ENCODE peak calls at places on chromosomes 5 and 9, in nine cellular contexts. M is AG04450, C is lower leg skin, X is BJ, O is heart left ventricle, D is sigmoid colon, L is brain microvascular endothelial cell, N is fibroblast of pulmonary artery, W is upper lobe of left lung. I is an unnamed sample.

GRCh38 chr5:59450245-59450644 is 443.3 kb downstream of the PDE4D start:
- DNase-seq in M (no peak), C (no peak), X (no peak), O (no peak), D (no peak), L (no peak), N (no peak), W (no peak), I (no peak)

GRCh38 chr5:126883801-126884200 is 106.9 kb downstream of the LMNB1 start:
- DNase-seq in M (no peak), C (no peak), X (no peak), O (no peak), D (no peak), L (peak), N (peak), W (no peak), I (no peak)

GRCh38 chr5:71699751-71700150 is 19.3 kb upstream of the CARTPT start:
- DNase-seq in M (no peak), C (no peak), X (no peak), O (no peak), D (no peak), L (no peak), N (no peak), W (no peak), I (no peak)

GRCh38 chr5:87002485-87002884 is 265.2 kb upstream of the RASA1 start:
- DNase-seq in M (no peak), C (no peak), X (no peak), O (no peak), D (no peak), L (peak), N (no peak), W (no peak), I (peak)

GRCh38 chr5:151870820-151871219 is 53.8 kb downstream of the GLRA1 start:
- DNase-seq in M (no peak), C (no peak), X (peak), O (no peak), D (no peak), L (peak), N (peak), W (no peak), I (peak)

GRCh38 chr9:120935383-120935857 is 8.8 kb upstream of the TRAF1 start:
- DNase-seq in M (peak), C (peak), X (peak), O (peak), D (peak), L (peak), N (peak), W (peak), I (peak)

GRCh38 chr9:85960688-85961093 is 19.7 kb downstream of the NAA35 start:
- DNase-seq in M (no peak), C (no peak), X (no peak), O (no peak), D (no peak), L (no peak), N (peak), W (no peak), I (no peak)

GRCh38 chr9:12538842-12539584 is 154.2 kb upstream of the TYRP1 start:
- DNase-seq in M (no peak), C (no peak), X (no peak), O (no peak), D (no peak), L (no peak), N (no peak), W (no peak), I (no peak)

GRCh38 chr9:107144475-107144874 is 138.6 kb upstream of the RAD23B start:
- DNase-seq in M (no peak), C (no peak), X (no peak), O (no peak), D (no peak), L (no peak), N (no peak), W (peak), I (no peak)

GRCh38 chr9:99980578-99980977 is 74.1 kb downstream of the STX17 start:
- DNase-seq in M (no peak), C (no peak), X (no peak), O (no peak), D (no peak), L (no peak), N (no peak), W (no peak), I (no peak)

GRCh38 chr5:16066810-16067209 is 112.8 kb downstream of the MARCHF11 start:
- DNase-seq in M (no peak), C (no peak), X (no peak), O (no peak), D (no peak), L (no peak), N (no peak), W (no peak), I (no peak)

GRCh38 chr9:87494970-87495471 is 2.6 kb upstream of the DAPK1 start:
- DNase-seq in M (no peak), C (no peak), X (no peak), O (no peak), D (no peak), L (no peak), N (no peak), W (no peak), I (no peak)
- H3K4me3 ChIP-seq in M (no peak), C (no peak), X (no peak), O (no peak), D (no peak), L (no peak), N (no peak), W (no peak), I (no peak)

DNA sequence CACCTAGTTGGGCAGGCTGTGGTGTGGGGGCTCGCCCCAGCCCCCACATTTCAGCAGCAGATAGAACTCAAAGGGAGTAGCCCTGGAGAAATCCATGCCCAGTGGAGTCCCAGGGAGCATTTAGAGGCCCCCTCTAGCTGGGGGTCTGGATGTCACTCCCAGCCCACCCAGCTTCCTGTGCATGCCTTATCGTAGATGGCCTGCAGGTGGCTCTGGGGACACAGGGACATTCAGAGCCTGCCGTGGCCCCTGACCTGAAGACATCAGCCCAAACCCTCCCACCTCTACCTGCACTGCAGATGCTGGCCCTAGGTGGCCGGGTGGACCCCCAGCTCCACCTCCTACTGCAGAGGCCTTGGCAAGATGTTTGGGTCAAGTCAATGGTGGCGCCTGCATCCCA is 49.0 kb upstream of the LMX1B start:
- DNase-seq in M (no peak), C (no peak), X (no peak), O (peak), D (no peak), L (no peak), N (no peak), W (no peak), I (no peak)
- TF ChIP-seq CTCF in M (no peak), C (no peak), X (peak), O (no peak), D (no peak), L (peak), N (no peak), W (no peak), I (peak)

DNA sequence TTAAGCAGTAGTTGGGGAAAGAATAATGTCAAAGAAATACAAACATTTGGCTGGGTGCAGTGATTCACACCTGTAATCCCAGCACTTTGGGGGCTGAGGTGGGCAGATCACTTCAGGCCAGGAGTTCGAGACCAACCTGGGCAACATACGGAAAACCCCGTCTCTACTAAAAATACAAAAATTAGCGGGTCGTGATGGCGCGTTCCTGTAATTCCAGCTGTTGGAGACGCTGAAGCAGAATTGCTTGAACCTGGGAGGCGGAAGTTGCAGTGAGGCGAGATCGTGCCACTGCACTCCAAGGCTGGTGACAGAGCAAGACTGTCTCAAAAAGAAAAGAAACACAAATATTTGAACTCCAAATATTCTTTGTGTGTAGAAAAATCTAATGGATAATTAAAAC is 4.7 kb downstream of the MATR3 start:
- DNase-seq in M (no peak), C (no peak), X (no peak), O (no peak), D (no peak), L (no peak), N (no peak), W (peak), I (no peak)
- H3K4me3 ChIP-seq in M (no peak), C (no peak), X (no peak), O (no peak), D (no peak), L (no peak), N (no peak), W (no peak), I (no peak)

GRCh38 chr9:22722492-22722891 is 275.9 kb downstream of the DMRTA1 start:
- DNase-seq in M (no peak), C (no peak), X (no peak), O (no peak), D (no peak), L (no peak), N (no peak), W (no peak), I (no peak)

DNA sequence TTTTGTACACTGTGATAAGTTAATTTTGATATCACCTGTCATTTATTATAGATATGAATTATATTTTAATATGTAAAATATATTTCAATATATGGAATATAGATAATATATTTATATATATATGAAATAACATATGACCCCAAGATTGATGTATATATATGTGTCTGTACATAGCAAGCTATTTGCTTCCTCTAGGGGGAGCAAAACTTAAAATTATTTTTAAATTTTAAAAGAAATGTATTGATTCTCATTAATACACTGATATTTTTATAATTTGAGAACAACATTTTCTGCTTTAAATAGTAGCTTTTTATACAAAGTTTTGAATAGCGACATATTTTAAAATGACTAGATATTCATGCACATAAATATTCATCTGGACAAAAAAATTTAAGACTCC is 272.0 kb downstream of the DMRTA1 start:
- DNase-seq in M (no peak), C (no peak), X (no peak), O (no peak), D (no peak), L (no peak), N (no peak), W (no peak), I (no peak)
- TF ChIP-seq CTCF in M (peak), C (no peak), X (no peak), O (no peak), D (no peak), L (no peak), N (no peak), W (no peak), I (peak)

DNA sequence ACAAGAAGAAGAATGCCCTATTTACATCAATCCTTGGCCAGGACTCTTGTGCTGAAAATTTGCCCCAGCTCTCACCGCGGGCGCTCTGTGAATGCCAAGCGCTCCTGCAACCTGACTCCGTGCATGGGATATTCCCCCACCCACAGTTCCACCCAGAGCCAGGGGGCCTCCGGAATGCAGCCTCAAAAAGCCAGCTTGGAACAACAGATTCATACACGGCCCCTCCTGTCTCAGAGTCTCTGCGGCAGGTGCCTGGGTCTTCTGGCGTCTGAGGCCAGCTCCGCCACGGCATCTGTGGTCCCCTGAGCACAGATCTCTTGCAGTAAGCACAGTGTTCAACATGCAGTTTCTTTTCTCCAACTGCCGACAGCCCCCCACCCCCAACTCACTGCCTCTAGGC is 355.6 kb upstream of the IRX2 start:
- DNase-seq in M (no peak), C (peak), X (no peak), O (no peak), D (no peak), L (no peak), N (no peak), W (no peak), I (no peak)
- H3K4me3 ChIP-seq in M (no peak), C (no peak), X (no peak), O (no peak), D (no peak), L (no peak), N (no peak), W (no peak), I (no peak)

I was measured in retinal pigment epithelial cell.